ENCODE peak calls at places on chromosomes 5 and 9, in five cellular contexts. V, X, E, C and Y are unnamed samples.

GRCh38 chr9:76528642-76529190 is 69.7 kb downstream of the GCNT1 start:
- DNase-seq in V (no peak), X (no peak), E (no peak), C (no peak), Y (no peak)

GRCh38 chr9:95131023-95131943 is 186.2 kb downstream of the FANCC start:
- DNase-seq in V (peak), X (peak), E (peak), C (peak), Y (peak)

GRCh38 chr9:16191691-16192402 is 639.0 kb downstream of the CCDC171 start:
- DNase-seq in V (peak), X (peak), E (peak), C (peak), Y (peak)

GRCh38 chr5:111668713-111669112 is 88.3 kb downstream of the NREP start:
- DNase-seq in V (no peak), X (no peak), E (no peak), C (no peak), Y (no peak)

GRCh38 chr5:104111622-104112021 is 549.0 kb upstream of the NUDT12 start:
- DNase-seq in V (no peak), X (no peak), E (no peak), C (no peak), Y (no peak)

GRCh38 chr5:34749431-34749872 is 89.5 kb upstream of the TTC23L start:
- DNase-seq in V (no peak), X (no peak), E (no peak), C (no peak), Y (no peak)

GRCh38 chr5:95426227-95426626 is 35.1 kb downstream of the FAM81B start:
- DNase-seq in V (no peak), X (no peak), E (no peak), C (no peak), Y (no peak)

GRCh38 chr9:96423322-96423984 is 5.3 kb upstream of the ZNF367 start:
- DNase-seq in V (no peak), X (no peak), E (no peak), C (no peak), Y (no peak)

GRCh38 chr5:154397652-154398406 is 48.0 kb upstream of the SAP30L start:
- DNase-seq in V (peak), X (no peak), E (peak), C (no peak), Y (no peak)

GRCh38 chr9:106846307-106846706 is 16.7 kb upstream of the ZNF462 start:
- DNase-seq in V (no peak), X (no peak), E (no peak), C (no peak), Y (no peak)

GRCh38 chr9:99266136-99267023 is 44.3 kb downstream of the SEC61B start:
- DNase-seq in V (peak), X (peak), E (peak), C (peak), Y (no peak)

GRCh38 chr5:139543423-139543991 is 17.6 kb upstream of the UBE2D2 start:
- DNase-seq in V (peak), X (peak), E (peak), C (peak), Y (peak)

GRCh38 chr9:131627846-131628820 is 82.8 kb downstream of the PRRT1B start:
- DNase-seq in V (peak), X (no peak), E (peak), C (no peak), Y (no peak)

GRCh38 chr9:131270171-131271015 is 5.9 kb downstream of the FAM78A start:
- DNase-seq in V (peak), X (peak), E (peak), C (peak), Y (no peak)

GRCh38 chr9:73050062-73050814 is 97.4 kb upstream of the ALDH1A1 start:
- DNase-seq in V (no peak), X (no peak), E (no peak), C (no peak), Y (no peak)

GRCh38 chr9:37104183-37104889 is 16.0 kb upstream of the ZCCHC7 start:
- DNase-seq in V (no peak), X (no peak), E (peak), C (peak), Y (no peak)

GRCh38 chr5:83745821-83746220 is 25.2 kb upstream of the HAPLN1 start:
- DNase-seq in V (no peak), X (no peak), E (no peak), C (no peak), Y (no peak)

GRCh38 chr5:59462954-59463353 is 430.6 kb downstream of the PDE4D start:
- DNase-seq in V (no peak), X (no peak), E (no peak), C (no peak), Y (no peak)

GRCh38 chr5:90037646-90038045 is 371.9 kb downstream of the CETN3 start:
- DNase-seq in V (no peak), X (no peak), E (no peak), C (no peak), Y (no peak)

GRCh38 chr9:81377310-81377709 is 312.0 kb downstream of the TLE1 start:
- DNase-seq in V (no peak), X (no peak), E (no peak), C (no peak), Y (no peak)

GRCh38 chr9:89420397-89420796 is 77.5 kb downstream of the SEMA4D start:
- DNase-seq in V (no peak), X (no peak), E (no peak), C (no peak), Y (no peak)

GRCh38 chr9:6715755-6716643 is 41.8 kb upstream of the KDM4C start:
- DNase-seq in V (peak), X (peak), E (peak), C (no peak), Y (no peak)

GRCh38 chr5:78509884-78510769 is 138.4 kb downstream of the LHFPL2 start:
- DNase-seq in V (peak), X (peak), E (peak), C (peak), Y (peak)

GRCh38 chr9:27538668-27539067 is 9.1 kb upstream of the MOB3B start:
- DNase-seq in V (no peak), X (no peak), E (no peak), C (peak), Y (no peak)

GRCh38 chr9:426264-426663 is 211.6 kb downstream of the DOCK8 start:
- DNase-seq in V (no peak), X (no peak), E (no peak), C (no peak), Y (no peak)

GRCh38 chr5:139641116-139642080 is 6.8 kb upstream of the CXXC5 start:
- DNase-seq in V (peak), X (peak), E (peak), C (no peak), Y (no peak)

GRCh38 chr9:12681620-12682019 is 11.6 kb upstream of the TYRP1 start:
- DNase-seq in V (no peak), X (no peak), E (no peak), C (no peak), Y (no peak)

DNA sequence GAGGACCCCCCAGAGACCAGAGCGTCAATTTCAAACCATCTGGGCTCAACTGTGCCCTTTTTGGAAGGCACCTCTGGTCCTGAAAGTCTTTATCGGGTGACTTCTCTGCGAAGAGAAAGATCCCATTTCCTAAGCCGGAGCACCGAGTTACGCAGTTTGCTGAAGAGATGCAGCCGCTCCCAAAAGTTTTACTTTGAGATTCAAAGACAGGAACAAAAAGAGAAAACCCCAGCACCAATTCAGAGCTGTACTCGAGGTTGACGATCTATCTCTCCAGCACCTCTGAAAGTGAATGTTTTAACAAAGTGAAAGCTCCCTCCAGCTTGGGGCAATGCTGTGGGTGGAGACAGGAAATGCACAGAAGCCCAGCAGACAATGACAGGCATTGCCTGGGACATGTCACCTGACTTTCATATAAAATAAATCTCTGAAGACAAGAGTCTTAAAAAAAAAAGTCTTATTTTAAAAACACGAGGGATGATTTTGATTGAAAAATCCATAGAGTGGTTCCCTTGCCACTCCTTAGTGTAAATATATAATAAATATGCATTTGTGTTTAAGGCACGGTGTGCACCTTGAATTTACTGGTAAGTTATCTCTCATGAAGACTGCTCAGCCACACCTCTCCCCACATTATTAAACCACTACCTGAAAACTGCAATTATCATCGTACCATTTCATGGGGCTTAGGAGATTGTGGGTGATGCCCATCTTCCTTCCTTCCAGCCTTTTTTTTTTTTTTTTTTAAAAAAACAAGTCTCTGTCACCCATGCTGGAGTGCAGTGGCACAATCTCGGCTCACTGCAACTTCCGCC is 79.9 kb downstream of the FNBP1 start:
- DNase-seq in V (no peak), X (peak), E (peak), C (no peak), Y (peak)
- TF ChIP-seq POLR2A in V (peak), X (peak), E (no peak), C (peak), Y (peak)

DNA sequence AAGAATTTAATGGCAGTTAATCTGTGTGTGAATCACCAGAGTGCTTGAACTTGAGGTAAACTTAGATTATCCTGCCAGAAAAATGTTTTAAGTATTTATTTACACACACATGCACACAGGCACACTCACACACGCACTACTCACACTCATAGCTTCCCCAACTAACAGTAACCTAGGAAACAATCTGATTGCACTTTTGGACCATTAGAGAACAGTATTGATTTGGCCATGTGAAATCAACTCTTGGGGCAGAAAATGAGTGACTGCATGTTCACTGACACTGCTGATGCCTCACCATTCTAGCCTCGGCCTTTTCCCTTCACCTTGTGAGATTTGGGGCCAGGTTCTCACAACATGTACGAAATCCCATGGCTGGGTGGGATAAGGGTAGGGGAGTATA is 64.1 kb downstream of the SLC1A3 start:
- DNase-seq in V (no peak), X (no peak), E (no peak), C (no peak), Y (no peak)
- TF ChIP-seq POLR2A in V (no peak), X (no peak), E (no peak), C (no peak), Y (no peak)

DNA sequence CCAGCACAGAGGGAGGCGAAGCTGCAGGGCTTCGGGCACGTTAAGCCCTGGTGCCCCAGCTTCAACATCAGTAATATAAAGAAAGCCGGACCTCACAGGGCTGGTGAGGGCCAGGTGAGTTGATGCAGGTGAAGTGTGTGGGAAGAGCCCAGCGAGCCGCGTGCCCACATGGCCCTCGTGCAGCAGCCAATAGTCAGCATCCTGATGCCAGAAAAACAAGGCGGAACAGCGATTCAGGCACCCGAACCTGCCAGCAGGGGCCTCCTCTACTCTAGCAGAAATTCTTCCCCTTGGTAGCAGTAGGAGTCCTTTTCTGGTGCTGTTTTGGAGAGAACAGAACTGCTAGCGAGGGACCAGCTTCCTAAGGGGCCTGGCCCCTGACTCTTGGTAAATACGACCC is 7.8 kb downstream of the MED10 start:
- DNase-seq in V (no peak), X (no peak), E (no peak), C (no peak), Y (no peak)
- TF ChIP-seq POLR2A in V (no peak), X (no peak), E (no peak), C (no peak), Y (no peak)

GRCh38 chr5:172769598-172770373 is 1.2 kb downstream of the DUSP1 start:
- DNase-seq in V (no peak), X (peak), E (peak), C (no peak), Y (no peak)
- TF ChIP-seq POLR2A in V (peak), X (peak), E (no peak), C (no peak), Y (no peak)

GRCh38 chr9:127770905-127771569 is 7.4 kb downstream of the SH2D3C start:
- DNase-seq in V (peak), X (peak), E (peak), C (peak), Y (peak)
- TF ChIP-seq POLR2A in V (peak), X (no peak), E (peak), C (no peak), Y (no peak)

GRCh38 chr5:74575741-74576538 is 64.6 kb downstream of the ENC1 start:
- DNase-seq in V (no peak), X (no peak), E (no peak), C (no peak), Y (no peak)
- TF ChIP-seq POLR2A in V (no peak), X (no peak), E (no peak), C (no peak), Y (no peak)

GRCh38 chr9:127717766-127718165 is 1.9 kb downstream of the TTC16 start:
- DNase-seq in V (no peak), X (no peak), E (peak), C (no peak), Y (no peak)

GRCh38 chr9:127714020-127714835 is 1.2 kb downstream of the PTRH1 start:
- DNase-seq in V (no peak), X (no peak), E (no peak), C (no peak), Y (no peak)

GRCh38 chr9:127714916-127715442 is 484 bp downstream of the PTRH1 start:
- DNase-seq in V (peak), X (no peak), E (no peak), C (peak), Y (peak)

GRCh38 chr9:127716412-127716811 is 533 bp downstream of the TTC16 start:
- DNase-seq in V (no peak), X (no peak), E (no peak), C (no peak), Y (no peak)

GRCh38 chr9:127715443-127716337 is at the start of the genes PTRH1 and TTC16:
- DNase-seq in V (peak), X (peak), E (peak), C (peak), Y (peak)
- TF ChIP-seq POLR2A in V (no peak), X (peak), E (no peak), C (peak), Y (no peak)

GRCh38 chr5:149386166-149386565 is 7.1 kb upstream of the IL17B start:
- DNase-seq in V (no peak), X (peak), E (no peak), C (no peak), Y (no peak)
- TF ChIP-seq POLR2A in V (no peak), X (no peak), E (no peak), C (no peak), Y (no peak)